ENCODE peak calls at places on chromosomes 1 and 21, in seven cellular contexts. E is hepatocyte, T is brain microvascular endothelial cell, R is mucosa of descending colon, C is Peyer's patch, X is fibroblast of mammary gland, G is tibial nerve. F is an unnamed sample.

GRCh38 chr1:178530037-178530402 is 17.1 kb downstream of the TEX35 start:
- DNase-seq in E (peak), T (peak), R (no peak), C (peak), X (peak), G (no peak), F (peak)

GRCh38 chr1:162985816-162986215 is 83.3 kb upstream of the RGS4 start:
- DNase-seq in E (no peak), T (peak), R (no peak), C (no peak), X (no peak), G (no peak), F (peak)

GRCh38 chr21:45847870-45848269 is 133.7 kb upstream of the COL6A1 start:
- DNase-seq in E (no peak), T (no peak), R (no peak), C (no peak), X (no peak), G (no peak), F (peak)

GRCh38 chr1:7491089-7491817 is 279.8 kb upstream of the VAMP3 start:
- DNase-seq in E (no peak), T (no peak), R (no peak), C (peak), X (peak), G (no peak), F (peak)

GRCh38 chr1:11376981-11377583 is 101.9 kb upstream of the DISP3 start:
- DNase-seq in E (no peak), T (no peak), R (no peak), C (no peak), X (no peak), G (no peak), F (no peak)

GRCh38 chr1:67771152-67771551 is 62.1 kb downstream of the GNG12 start:
- DNase-seq in E (no peak), T (peak), R (no peak), C (peak), X (peak), G (no peak), F (peak)

GRCh38 chr1:89990976-89991831 is 3.7 kb upstream of the ZNF326 start:
- DNase-seq in E (no peak), T (no peak), R (no peak), C (no peak), X (no peak), G (no peak), F (no peak)

GRCh38 chr1:24126023-24126671 is 14.2 kb upstream of the MYOM3 start:
- DNase-seq in E (no peak), T (peak), R (no peak), C (no peak), X (peak), G (no peak), F (no peak)

GRCh38 chr21:38293765-38294164 is 37.0 kb downstream of the KCNJ15 start:
- DNase-seq in E (peak), T (no peak), R (peak), C (no peak), X (no peak), G (no peak), F (no peak)

GRCh38 chr1:15332952-15333715 is 76.6 kb upstream of the EFHD2 start:
- DNase-seq in E (no peak), T (no peak), R (no peak), C (no peak), X (no peak), G (no peak), F (no peak)

GRCh38 chr1:54310439-54311328 is 95.5 kb downstream of the SSBP3 start:
- DNase-seq in E (peak), T (peak), R (no peak), C (peak), X (peak), G (no peak), F (peak)

GRCh38 chr21:14989359-14989758 is 75.4 kb downstream of the NRIP1 start:
- DNase-seq in E (no peak), T (no peak), R (no peak), C (no peak), X (peak), G (no peak), F (no peak)

GRCh38 chr1:26701995-26702679 is 6.3 kb downstream of the ARID1A start:
- DNase-seq in E (no peak), T (no peak), R (no peak), C (no peak), X (no peak), G (no peak), F (no peak)

GRCh38 chr21:46160563-46161179 is 5.3 kb upstream of the FTCD start:
- DNase-seq in E (peak), T (no peak), R (peak), C (peak), X (no peak), G (no peak), F (no peak)

GRCh38 chr1:113073457-113073950 is 506 bp downstream of the LRIG2 start:
- DNase-seq in E (peak), T (peak), R (peak), C (peak), X (peak), G (peak), F (peak)

GRCh38 chr1:6352138-6352563 is 41.4 kb downstream of the ACOT7 start:
- DNase-seq in E (no peak), T (no peak), R (peak), C (no peak), X (no peak), G (no peak), F (no peak)
- TF ChIP-seq CTCF in E (no peak), T (no peak), R (no peak), C (no peak), X (no peak), G (no peak), F (no peak)

DNA sequence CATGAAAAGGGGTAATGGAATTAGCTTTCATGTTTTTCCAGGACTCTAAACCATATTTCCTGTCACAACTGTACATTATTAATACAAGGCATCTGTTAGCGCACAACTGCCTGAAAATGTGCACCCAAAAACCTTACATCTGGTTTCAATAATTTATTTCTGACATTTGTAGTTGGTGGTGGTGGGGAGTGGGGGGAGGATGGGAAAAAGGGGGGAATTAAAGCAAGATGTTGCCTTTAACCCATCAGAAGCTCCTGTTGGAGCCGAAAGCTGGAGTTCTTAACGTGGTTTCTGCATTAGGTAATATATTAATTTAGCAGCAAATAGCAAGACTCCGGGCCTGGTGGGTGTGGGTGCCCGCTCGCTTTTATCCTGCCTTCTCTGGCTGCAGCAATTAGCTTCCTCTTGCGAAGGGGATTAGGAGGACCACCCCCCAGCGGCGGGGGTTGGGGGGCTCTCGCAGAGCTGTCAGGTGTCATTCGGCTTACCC is 36.9 kb upstream of the HHAT start:
- DNase-seq in E (peak), T (no peak), R (no peak), C (no peak), X (peak), G (no peak), F (peak)
- H3K4me3 ChIP-seq in E (no peak), T (peak), R (no peak), C (no peak), X (peak), G (peak), F (no peak)

DNA sequence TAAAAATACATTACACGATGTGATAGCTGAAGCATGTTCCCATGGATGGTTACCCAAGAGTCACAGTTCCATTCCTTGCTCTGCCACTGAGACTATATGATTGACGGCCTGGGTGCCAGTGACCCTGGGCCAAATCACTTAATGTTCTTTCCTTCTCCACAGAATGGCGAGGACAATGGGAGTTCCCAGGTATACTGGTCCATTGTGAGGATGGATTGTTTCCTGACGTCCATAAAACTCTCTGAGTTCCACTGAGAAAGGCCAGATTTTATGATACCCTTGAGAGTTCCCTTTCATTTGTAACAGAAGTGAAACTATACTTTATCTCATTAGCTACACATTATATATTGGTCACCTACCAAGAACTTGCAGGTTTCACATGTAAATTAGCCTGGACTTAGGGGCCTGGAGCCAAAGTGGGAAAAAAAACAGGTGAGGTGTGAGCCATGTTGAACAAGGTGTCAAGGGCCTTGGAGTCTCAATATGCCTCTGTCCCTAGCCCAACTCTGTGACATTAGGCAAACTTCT is 502.2 kb upstream of the DAB1 start:
- DNase-seq in E (no peak), T (no peak), R (no peak), C (peak), X (no peak), G (no peak), F (no peak)
- TF ChIP-seq CTCF in E (no peak), T (no peak), R (no peak), C (no peak), X (no peak), G (no peak), F (no peak)

DNA sequence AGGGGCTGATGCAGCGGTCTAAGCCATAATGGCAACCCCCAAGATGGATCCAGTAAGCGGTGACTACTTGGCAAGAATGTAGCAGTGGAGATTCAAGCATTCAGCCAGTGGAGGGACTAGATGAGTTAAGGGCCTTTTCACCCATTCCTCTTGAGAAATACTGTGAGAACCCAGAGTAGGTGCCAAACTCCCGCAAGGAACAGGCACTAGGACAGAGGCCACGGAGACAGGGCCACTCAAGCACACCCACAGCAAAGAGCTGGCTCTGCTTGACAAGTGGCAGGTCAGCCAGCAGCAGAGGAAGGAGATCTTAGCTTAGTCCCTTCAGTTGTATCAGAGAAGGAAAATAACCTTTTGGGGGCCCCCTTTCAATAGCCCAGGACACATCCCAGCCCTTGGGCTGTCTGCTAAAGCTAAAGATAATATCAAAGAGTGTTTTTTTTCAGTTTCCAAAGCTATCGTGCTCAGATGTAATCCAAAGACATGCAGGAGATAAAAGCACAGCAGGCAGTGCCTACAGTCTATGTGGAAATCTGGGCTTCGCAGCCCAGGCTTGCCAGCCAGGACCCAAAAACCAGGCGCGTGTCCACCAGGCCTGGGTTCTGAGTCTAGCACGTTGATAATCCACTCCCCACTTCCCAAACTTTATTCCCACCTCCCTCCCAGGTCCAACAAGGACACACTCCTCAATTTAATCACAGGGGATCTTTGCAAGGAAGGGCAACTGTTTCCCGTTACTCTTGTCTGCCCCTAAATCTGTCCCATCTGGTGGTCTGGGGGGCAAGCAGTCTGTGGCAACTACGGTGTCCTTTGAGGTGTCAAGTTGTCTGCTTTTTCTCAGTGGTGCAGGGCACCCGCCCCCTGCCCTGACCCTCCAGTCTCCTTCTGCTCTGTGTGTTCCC is 62.2 kb upstream of the GOLT1A start:
- DNase-seq in E (no peak), T (no peak), R (no peak), C (no peak), X (no peak), G (no peak), F (no peak)
- H3K4me3 ChIP-seq in E (no peak), T (no peak), R (no peak), C (no peak), X (no peak), G (no peak), F (no peak)

GRCh38 chr1:156949127-156949526 is 28.7 kb downstream of the LRRC71 start:
- DNase-seq in E (no peak), T (no peak), R (no peak), C (no peak), X (no peak), G (no peak), F (no peak)

GRCh38 chr1:156945881-156946661 is 25.6 kb downstream of the LRRC71 start:
- DNase-seq in E (no peak), T (no peak), R (no peak), C (peak), X (no peak), G (no peak), F (peak)

GRCh38 chr1:156947818-156948525 is 27.5 kb downstream of the LRRC71 start:
- DNase-seq in E (no peak), T (no peak), R (no peak), C (peak), X (no peak), G (no peak), F (no peak)

GRCh38 chr1:156947127-156947526 is 26.7 kb downstream of the LRRC71 start:
- DNase-seq in E (no peak), T (no peak), R (no peak), C (peak), X (no peak), G (no peak), F (no peak)

GRCh38 chr1:156948708-156949107 is 28.3 kb downstream of the LRRC71 start:
- DNase-seq in E (no peak), T (no peak), R (no peak), C (no peak), X (no peak), G (no peak), F (no peak)
- TF ChIP-seq CTCF in E (no peak), T (peak), R (no peak), C (no peak), X (no peak), G (no peak), F (peak)

GRCh38 chr21:32415451-32415850 is 2.9 kb downstream of the EVA1C start:
- DNase-seq in E (no peak), T (no peak), R (no peak), C (no peak), X (no peak), G (no peak), F (no peak)

GRCh38 chr21:32415999-32416398 is 3.5 kb downstream of the EVA1C start:
- DNase-seq in E (no peak), T (no peak), R (no peak), C (no peak), X (no peak), G (no peak), F (no peak)

GRCh38 chr21:32413697-32414578 is 1.4 kb downstream of the EVA1C start:
- DNase-seq in E (no peak), T (no peak), R (no peak), C (no peak), X (peak), G (no peak), F (peak)

GRCh38 chr21:32412998-32413504 is 545 bp downstream of the EVA1C start:
- DNase-seq in E (no peak), T (no peak), R (peak), C (peak), X (no peak), G (peak), F (peak)

GRCh38 chr21:32414579-32415358 is 2.3 kb downstream of the EVA1C start:
- DNase-seq in E (peak), T (no peak), R (no peak), C (no peak), X (peak), G (no peak), F (peak)
- H3K4me3 ChIP-seq in E (no peak), T (no peak), R (no peak), C (no peak), X (no peak), G (no peak), F (no peak)

GRCh38 chr1:66613187-66613586 is 79.2 kb downstream of the SGIP1 start:
- DNase-seq in E (no peak), T (peak), R (no peak), C (no peak), X (peak), G (no peak), F (peak)
- TF ChIP-seq CTCF in E (no peak), T (no peak), R (no peak), C (no peak), X (no peak), G (no peak), F (no peak)

F was measured in astrocyte of the spinal cord.